ENCODE peak calls at places on chromosomes 1 and 21, in five cellular contexts. L, Z, C, H and F are unnamed samples.

GRCh38 chr1:158996998-158997397 is 12.7 kb upstream of the IFI16 start:
- DNase-seq in L (no peak), Z (no peak), C (no peak), H (no peak), F (no peak)

GRCh38 chr1:54464477-54465146 is 58.4 kb upstream of the SSBP3 start:
- DNase-seq in L (no peak), Z (no peak), C (peak), H (no peak), F (no peak)

GRCh38 chr1:193190096-193190744 is 3.8 kb upstream of the B3GALT2 start:
- DNase-seq in L (no peak), Z (no peak), C (peak), H (no peak), F (no peak)

GRCh38 chr1:107785506-107786213 is 179.3 kb downstream of the VAV3 start:
- DNase-seq in L (no peak), Z (no peak), C (no peak), H (no peak), F (no peak)

GRCh38 chr1:180167721-180168467 is 13.2 kb downstream of the QSOX1 start:
- DNase-seq in L (no peak), Z (no peak), C (no peak), H (no peak), F (no peak)

GRCh38 chr21:31604591-31605190 is 54.8 kb upstream of the SOD1 start:
- DNase-seq in L (peak), Z (peak), C (peak), H (no peak), F (peak)

GRCh38 chr1:206021008-206021795 is 2.5 kb downstream of the CTSE start:
- DNase-seq in L (no peak), Z (no peak), C (no peak), H (no peak), F (no peak)

GRCh38 chr1:156319664-156320063 is 18.4 kb downstream of the CCT3 start:
- DNase-seq in L (peak), Z (no peak), C (peak), H (no peak), F (peak)

GRCh38 chr21:38355992-38356781 is 99.4 kb downstream of the KCNJ15 start:
- DNase-seq in L (peak), Z (peak), C (peak), H (peak), F (peak)

GRCh38 chr1:228471762-228472398 is 15.3 kb upstream of the RNF187 start:
- DNase-seq in L (peak), Z (no peak), C (peak), H (no peak), F (peak)

GRCh38 chr1:150973258-150973825 is 1.3 kb downstream of the CERS2 start:
- DNase-seq in L (no peak), Z (no peak), C (no peak), H (no peak), F (peak)

GRCh38 chr1:117735045-117735992 is 129.5 kb downstream of the TENT5C start:
- DNase-seq in L (peak), Z (no peak), C (peak), H (no peak), F (peak)

GRCh38 chr21:38363684-38364083 is 106.9 kb downstream of the KCNJ15 start:
- DNase-seq in L (no peak), Z (no peak), C (no peak), H (no peak), F (no peak)

GRCh38 chr1:8551613-8552093 is 233.7 kb downstream of the SLC45A1 start:
- DNase-seq in L (no peak), Z (no peak), C (no peak), H (no peak), F (no peak)

GRCh38 chr1:247914941-247915662 is 5.0 kb upstream of the OR2T8 start:
- DNase-seq in L (no peak), Z (no peak), C (no peak), H (no peak), F (no peak)

GRCh38 chr1:228515200-228515834 is 28.1 kb downstream of the RNF187 start:
- DNase-seq in L (peak), Z (peak), C (peak), H (no peak), F (peak)

GRCh38 chr1:93080424-93080823 is 1.3 kb downstream of the MTF2 start:
- DNase-seq in L (peak), Z (no peak), C (peak), H (peak), F (peak)

GRCh38 chr1:18934205-18935000 is 22.1 kb downstream of the IFFO2 start:
- DNase-seq in L (no peak), Z (no peak), C (no peak), H (no peak), F (no peak)

GRCh38 chr1:111620412-111620971 is 903 bp downstream of the RAP1A start:
- DNase-seq in L (no peak), Z (no peak), C (peak), H (no peak), F (no peak)

GRCh38 chr1:5856246-5856815 is 135.9 kb downstream of the NPHP4 start:
- DNase-seq in L (no peak), Z (no peak), C (no peak), H (no peak), F (no peak)

GRCh38 chr1:37094302-37094701 is 60.0 kb upstream of the GRIK3 start:
- DNase-seq in L (peak), Z (no peak), C (no peak), H (no peak), F (peak)

GRCh38 chr1:110248746-110249145 is 38.6 kb downstream of the KCNC4 start:
- DNase-seq in L (no peak), Z (no peak), C (no peak), H (no peak), F (no peak)

GRCh38 chr1:181438013-181438412 is 45.3 kb upstream of the CACNA1E start:
- DNase-seq in L (no peak), Z (no peak), C (no peak), H (no peak), F (no peak)

GRCh38 chr1:197774691-197775281 is 494 bp downstream of the DENND1B start:
- DNase-seq in L (peak), Z (peak), C (peak), H (no peak), F (peak)

GRCh38 chr1:85027242-85027983 is 20.9 kb downstream of the MCOLN3 start:
- DNase-seq in L (peak), Z (no peak), C (peak), H (no peak), F (peak)
- TF ChIP-seq CTCF in L (peak), Z (no peak), C (no peak), H (no peak), F (peak)

GRCh38 chr21:43760391-43760958 is 15.6 kb downstream of the CSTB start:
- DNase-seq in L (no peak), Z (no peak), C (no peak), H (no peak), F (no peak)
- TF ChIP-seq CTCF in L (no peak), Z (no peak), C (no peak), H (no peak), F (no peak)

DNA sequence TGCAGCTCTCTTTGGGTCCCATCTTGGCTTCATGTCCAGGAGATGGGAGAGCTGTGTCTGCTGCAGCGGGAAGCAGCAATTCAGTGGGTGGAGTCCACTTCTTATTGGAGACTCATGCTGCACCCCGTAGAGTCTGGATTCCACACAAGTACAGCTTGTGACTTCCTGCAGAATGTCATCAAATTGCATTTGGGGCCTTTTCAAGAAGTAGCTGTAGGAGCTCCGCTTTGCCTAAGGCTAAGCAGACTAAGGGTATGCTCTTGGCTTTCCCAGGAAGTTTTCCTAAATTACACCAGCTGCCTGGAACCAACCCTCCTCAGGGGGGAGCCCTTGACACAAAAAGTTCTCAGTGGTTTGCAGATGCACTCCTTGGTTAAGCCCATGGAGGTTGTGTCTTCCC is 5.7 kb upstream of the MOB3C start:
- DNase-seq in L (no peak), Z (no peak), C (peak), H (no peak), F (no peak)
- TF ChIP-seq CTCF in L (no peak), Z (no peak), C (peak), H (peak), F (peak)

DNA sequence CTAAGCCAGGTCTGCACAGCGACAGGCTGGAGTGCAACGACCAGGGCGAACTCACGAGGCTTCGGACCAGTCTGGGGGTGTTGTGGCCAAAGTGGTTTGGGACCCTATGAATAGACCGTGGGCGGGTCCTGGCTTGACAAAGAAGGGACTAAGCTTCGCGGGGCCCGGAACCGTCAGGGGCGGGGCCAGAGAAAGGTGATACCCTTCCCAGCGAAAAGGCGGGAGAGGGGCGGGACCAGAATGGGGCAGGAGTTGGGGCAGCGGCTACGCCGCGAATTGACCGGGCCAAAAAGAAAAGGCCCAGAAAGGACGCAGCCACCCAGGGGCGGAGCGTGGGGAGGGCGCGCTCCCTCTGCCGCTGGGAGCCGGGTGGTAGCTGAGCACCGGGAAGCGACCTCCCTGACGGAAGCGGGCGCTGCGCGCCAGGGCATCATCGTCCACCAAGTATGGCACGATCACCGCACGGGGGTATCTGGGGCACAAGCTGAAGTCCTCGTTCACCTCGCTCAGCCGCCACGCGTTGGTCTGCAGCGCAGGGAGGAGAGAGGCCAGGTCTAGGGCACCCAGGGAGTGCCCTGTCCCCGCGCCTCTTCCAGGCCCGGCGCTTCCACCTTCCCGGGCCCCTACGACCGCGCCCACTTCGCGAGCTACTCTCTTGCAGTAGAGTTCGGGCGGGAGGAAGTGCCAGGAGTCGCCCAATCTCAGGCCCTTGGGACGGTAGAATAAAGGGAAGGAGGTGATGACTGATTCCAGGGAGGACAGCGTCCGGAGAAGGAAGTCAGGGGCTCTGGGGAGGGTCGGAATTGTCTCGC is 6.7 kb upstream of the FAM167B start:
- DNase-seq in L (peak), Z (peak), C (peak), H (peak), F (no peak)
- TF ChIP-seq CTCF in L (peak), Z (peak), C (no peak), H (peak), F (peak)